ENCODE peak calls at places on chromosomes 3 and 15, in four cellular contexts. S is GM12878, X is H1, E is IMR-90. B is an unnamed sample.

GRCh38 chr15:95864467-95864886 is 466.0 kb upstream of the NR2F2 start:
- DNase-seq in S (peak), X (no peak), E (no peak), B (no peak)

GRCh38 chr15:25173241-25174028 is 218.6 kb downstream of the SNRPN start:
- DNase-seq in S (no peak), X (peak), E (no peak), B (no peak)

GRCh38 chr3:71581451-71581980 is 2.0 kb downstream of the FOXP1 start:
- DNase-seq in S (no peak), X (peak), E (no peak), B (no peak)

GRCh38 chr3:172101107-172101506 is 61.7 kb downstream of the FNDC3B start:
- DNase-seq in S (peak), X (no peak), E (no peak), B (no peak)

GRCh38 chr15:42166225-42166940 is 9.9 kb upstream of the PLA2G4F start:
- DNase-seq in S (no peak), X (no peak), E (no peak), B (no peak)

GRCh38 chr3:195147649-195148121 is 123.3 kb downstream of the XXYLT1 start:
- DNase-seq in S (peak), X (no peak), E (peak), B (no peak)

GRCh38 chr3:143795849-143796248 is 52.4 kb downstream of the SLC9A9 start:
- DNase-seq in S (no peak), X (no peak), E (no peak), B (no peak)

GRCh38 chr3:157544501-157545139 is 41.4 kb upstream of the VEPH1 start:
- DNase-seq in S (no peak), X (no peak), E (peak), B (no peak)

GRCh38 chr3:193225726-193226125 is 15.3 kb upstream of the PLAAT1 start:
- DNase-seq in S (no peak), X (no peak), E (no peak), B (no peak)

GRCh38 chr3:80232760-80233159 is 465.0 kb upstream of the ROBO1 start:
- DNase-seq in S (no peak), X (no peak), E (peak), B (no peak)

GRCh38 chr15:89003865-89004725 is 84.2 kb upstream of the ABHD2 start:
- DNase-seq in S (no peak), X (no peak), E (peak), B (peak)

GRCh38 chr3:111745786-111746185 is 113.3 kb upstream of the PHLDB2 start:
- DNase-seq in S (no peak), X (no peak), E (no peak), B (no peak)

GRCh38 chr3:13825821-13826220 is 54.0 kb downstream of the WNT7A start:
- DNase-seq in S (no peak), X (no peak), E (no peak), B (no peak)

GRCh38 chr3:146375214-146375613 is 94.1 kb downstream of the PLSCR2 start:
- DNase-seq in S (no peak), X (no peak), E (peak), B (no peak)

GRCh38 chr3:106913111-106913698 is 464.0 kb upstream of the CCDC54 start:
- DNase-seq in S (no peak), X (peak), E (peak), B (no peak)

GRCh38 chr15:43329222-43329959 is 982 bp downstream of the LCMT2 start:
- DNase-seq in S (no peak), X (peak), E (peak), B (peak)

GRCh38 chr15:68524753-68525584 is 53.8 kb upstream of the CORO2B start:
- DNase-seq in S (no peak), X (no peak), E (peak), B (no peak)

GRCh38 chr15:34812369-34812768 is 17.0 kb upstream of the ACTC1 start:
- DNase-seq in S (no peak), X (no peak), E (peak), B (no peak)

GRCh38 chr3:50264964-50265485 is 3.9 kb upstream of the SEMA3B start:
- DNase-seq in S (no peak), X (no peak), E (no peak), B (no peak)

GRCh38 chr15:89143503-89144162 is 55.4 kb downstream of the ABHD2 start:
- DNase-seq in S (peak), X (no peak), E (peak), B (no peak)

GRCh38 chr15:56076651-56077050 is 83.2 kb upstream of the NEDD4 start:
- DNase-seq in S (no peak), X (no peak), E (no peak), B (no peak)
- H3K4me3 ChIP-seq in S (no peak), X (no peak), E (no peak), B (no peak)

GRCh38 chr3:149383703-149384102 is 6.3 kb upstream of the TM4SF1 start:
- DNase-seq in S (no peak), X (no peak), E (no peak), B (no peak)

GRCh38 chr3:149386299-149386606 is 8.8 kb upstream of the TM4SF1 start:
- DNase-seq in S (no peak), X (no peak), E (no peak), B (no peak)

GRCh38 chr3:149384911-149385321 is 7.5 kb upstream of the TM4SF1 start:
- DNase-seq in S (no peak), X (no peak), E (peak), B (no peak)

GRCh38 chr3:149384167-149384566 is 6.7 kb upstream of the TM4SF1 start:
- DNase-seq in S (no peak), X (no peak), E (no peak), B (no peak)

DNA sequence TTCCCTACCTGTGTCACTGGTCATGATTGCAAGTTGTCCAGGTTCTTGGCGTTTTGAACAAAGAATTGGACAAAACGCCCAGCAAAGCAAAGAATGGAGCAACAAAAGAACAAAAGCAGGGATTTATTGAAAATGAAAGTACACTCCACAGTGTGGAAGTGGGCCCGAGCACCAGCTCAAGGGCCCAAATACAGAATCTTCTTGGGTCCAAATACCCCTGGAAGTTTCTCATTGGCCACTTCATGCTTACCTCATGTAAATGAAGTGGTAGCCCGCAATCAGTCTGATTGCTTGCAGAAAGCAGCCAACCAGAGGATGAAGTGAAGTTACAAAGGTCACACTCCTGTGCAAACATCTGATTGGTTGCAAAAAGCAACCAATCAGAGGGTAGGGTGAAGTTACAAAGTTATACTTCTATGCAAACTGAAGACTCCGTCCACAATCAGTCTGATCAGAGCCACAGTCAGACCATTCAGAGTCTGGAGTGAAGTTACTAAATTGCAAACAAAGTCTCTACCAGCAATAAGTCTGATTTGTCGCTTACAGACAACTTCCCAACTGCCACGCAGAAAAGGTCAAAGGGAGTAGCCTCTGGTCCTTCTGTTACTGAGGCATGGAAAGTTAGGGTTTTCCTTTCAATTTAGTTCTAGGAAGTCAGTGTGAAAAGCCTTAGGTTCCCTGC is 8.3 kb upstream of the TM4SF1 start:
- DNase-seq in S (no peak), X (no peak), E (no peak), B (no peak)
- H2AFZ ChIP-seq in S (no peak), X (no peak), E (no peak), B (no peak)

DNA sequence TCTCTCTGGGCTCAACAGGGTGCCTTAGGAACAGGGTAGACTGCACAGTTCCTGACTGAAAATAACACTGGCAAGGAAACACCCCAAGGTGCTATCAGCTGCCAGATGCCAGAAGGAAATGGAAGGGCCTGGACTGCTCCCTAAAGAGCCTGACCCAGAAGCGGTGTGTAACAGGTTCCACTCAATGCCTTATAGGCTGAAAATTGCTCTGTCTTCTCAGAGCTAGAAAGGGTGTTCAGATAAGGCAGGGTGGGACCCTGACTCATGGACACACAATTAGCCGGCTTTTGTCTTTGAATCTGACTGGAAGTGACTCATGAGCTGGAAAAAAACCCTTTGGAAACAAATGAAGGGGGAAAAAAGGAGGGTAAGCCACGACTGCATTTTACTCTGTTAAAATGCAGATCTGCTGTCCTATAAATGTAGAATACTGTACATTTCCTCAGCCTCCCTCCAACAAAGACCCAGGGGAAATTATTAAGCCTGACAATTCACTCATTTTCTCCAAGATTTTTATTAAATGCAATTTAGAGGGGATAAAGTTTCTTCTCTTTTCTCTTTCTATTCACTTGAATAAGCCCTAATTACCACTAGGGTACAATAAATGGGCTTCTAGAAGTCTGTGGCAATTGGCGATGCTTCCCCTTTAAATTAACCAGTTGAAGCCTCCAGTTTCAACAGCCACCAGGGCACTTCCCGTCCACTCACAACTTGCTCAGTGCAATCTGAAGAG is 160.2 kb upstream of the TBL1XR1 start:
- DNase-seq in S (no peak), X (peak), E (peak), B (peak)
- TF ChIP-seq CHD1 in S (no peak), X (no peak), E (no peak), B (no peak)

GRCh38 chr15:51844747-51845426 is 15.4 kb downstream of the TMOD3 start:
- DNase-seq in S (no peak), X (no peak), E (peak), B (no peak)

GRCh38 chr15:51848811-51849210 is 19.4 kb downstream of the TMOD3 start:
- DNase-seq in S (no peak), X (no peak), E (no peak), B (no peak)

GRCh38 chr15:51846463-51847230 is 17.2 kb downstream of the TMOD3 start:
- DNase-seq in S (no peak), X (no peak), E (peak), B (no peak)

GRCh38 chr15:51842852-51843737 is 13.6 kb downstream of the TMOD3 start:
- DNase-seq in S (no peak), X (no peak), E (peak), B (no peak)

GRCh38 chr15:51846066-51846462 is 16.6 kb downstream of the TMOD3 start:
- DNase-seq in S (no peak), X (no peak), E (no peak), B (no peak)
- H3K4me3 ChIP-seq in S (no peak), X (no peak), E (no peak), B (no peak)

DNA sequence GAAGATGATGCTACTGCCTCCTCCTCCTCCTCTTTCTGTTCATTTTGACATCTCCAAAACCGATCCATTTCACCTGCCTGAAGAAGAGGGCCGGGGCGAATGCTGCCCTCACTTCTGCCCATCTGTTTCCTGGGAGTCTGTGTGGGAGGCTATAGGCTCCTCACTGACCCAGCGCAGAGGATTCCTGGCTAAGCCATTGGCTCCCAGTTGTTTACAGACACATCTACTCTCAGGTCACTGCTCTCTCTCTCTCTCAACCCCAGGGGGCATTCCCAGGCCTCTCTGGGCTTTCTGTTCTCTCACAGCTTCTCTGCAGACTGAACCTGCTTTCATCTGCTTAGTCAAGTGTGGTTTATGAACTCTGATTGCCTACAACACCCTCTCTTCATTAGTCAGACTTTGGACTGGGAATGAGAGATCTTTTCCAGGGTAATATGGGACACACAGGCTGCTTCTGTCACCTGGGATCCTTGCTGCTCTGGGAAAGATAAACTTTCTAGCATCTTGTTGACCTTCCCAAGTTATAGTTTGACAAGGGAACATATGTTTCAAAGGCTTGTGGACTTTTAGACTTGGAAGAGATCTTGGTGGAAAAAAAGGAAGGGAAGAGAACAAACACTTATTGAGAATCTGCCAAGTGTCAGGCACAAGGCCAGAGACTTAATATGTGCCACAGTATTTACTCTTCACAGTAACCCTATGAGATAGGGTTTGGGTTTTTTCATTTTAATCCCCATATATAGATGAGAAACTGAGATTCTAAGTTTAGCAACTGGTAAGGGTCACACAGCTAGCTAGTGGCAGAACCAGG is 30.2 kb upstream of the USP3 start:
- DNase-seq in S (peak), X (peak), E (peak), B (no peak)
- H2AFZ ChIP-seq in S (peak), X (no peak), E (peak), B (peak)

DNA sequence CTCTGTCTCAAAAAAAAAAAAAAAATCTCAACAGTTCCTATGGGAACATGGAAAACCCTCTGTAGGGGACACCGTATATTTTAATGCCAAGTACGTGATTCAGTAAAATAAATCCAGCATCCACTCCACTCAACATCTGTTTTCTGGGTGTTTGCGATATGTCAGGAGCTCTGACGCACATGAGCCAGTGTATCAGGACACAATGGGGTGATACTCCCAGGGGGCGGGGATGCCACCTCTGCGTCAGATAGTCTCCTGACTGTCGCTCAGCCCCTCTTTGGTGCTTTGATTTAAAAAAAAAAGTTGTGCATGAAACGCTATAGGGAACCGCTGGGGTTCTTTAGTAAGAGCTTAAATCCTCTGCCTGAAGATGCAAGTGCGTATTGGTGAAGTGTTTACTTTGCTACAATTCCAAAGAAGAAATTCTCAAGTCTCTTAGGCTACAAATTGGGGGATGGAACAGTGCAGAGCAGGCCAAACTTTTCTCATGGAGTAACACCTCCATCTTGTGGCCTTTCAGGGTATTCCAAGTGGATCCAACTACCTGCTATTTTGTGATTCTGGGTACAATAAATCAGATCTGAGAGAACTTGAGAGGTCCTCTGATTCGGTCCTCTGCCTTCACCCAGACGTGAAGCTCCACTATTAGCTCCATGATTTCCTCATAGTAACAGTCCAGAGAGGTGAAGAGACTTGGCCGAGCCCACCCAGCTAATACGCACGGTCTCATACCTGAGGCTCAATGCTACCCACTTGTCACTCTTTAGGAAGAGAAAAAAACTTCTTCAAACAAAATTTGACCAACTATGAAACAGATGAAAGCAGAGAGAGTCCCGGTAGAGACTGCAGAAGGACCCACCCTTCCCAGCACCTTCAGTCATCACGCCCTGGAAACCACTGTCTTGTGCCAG is 9.3 kb upstream of the NR2E3 start:
- DNase-seq in S (no peak), X (peak), E (peak), B (peak)
- TF ChIP-seq CHD1 in S (no peak), X (no peak), E (peak), B (no peak)